ENCODE peak calls at places on chromosomes 2 and 18, in ten cellular contexts. B, P, Q, S, G, V, I, O, W and M are unnamed samples.

GRCh38 chr2:42494434-42495233 is 852 bp upstream of the KCNG3 start:
- DNase-seq in B (peak), W (peak), P (peak), S (peak), O (no peak), G (peak), V (peak), Q (peak), I (peak), M (peak)

GRCh38 chr18:56451188-56451587 is 187.2 kb downstream of the TXNL1 start:
- DNase-seq in B (no peak), G (no peak), V (no peak), O (no peak), Q (no peak), W (no peak), S (no peak), I (no peak), P (no peak), M (no peak)

GRCh38 chr2:102069311-102069974 is 73.1 kb upstream of the IL1R1 start:
- DNase-seq in Q (no peak), S (no peak), G (no peak), V (no peak), I (no peak), P (no peak), B (no peak), O (no peak), W (no peak), M (no peak)

GRCh38 chr18:62828091-62828640 is 112.8 kb downstream of the PHLPP1 start:
- DNase-seq in O (no peak), Q (no peak), P (no peak), I (no peak), S (no peak), B (no peak), G (no peak), V (no peak), W (no peak), M (no peak)

GRCh38 chr2:112474844-112475486 is 7.0 kb upstream of the TTL start:
- DNase-seq in G (no peak), V (no peak), O (no peak), I (no peak), S (no peak), Q (no peak), P (no peak), B (peak), W (no peak), M (no peak)

GRCh38 chr2:62194558-62195420 is 1.1 kb upstream of the B3GNT2 start:
- DNase-seq in O (no peak), W (peak), B (no peak), G (no peak), S (no peak), I (no peak), V (no peak), P (no peak), Q (no peak), M (no peak)

GRCh38 chr2:205704101-205704741 is 21.9 kb downstream of the NRP2 start:
- DNase-seq in V (no peak), Q (no peak), G (peak), O (no peak), B (no peak), S (no peak), W (no peak), I (no peak), P (no peak), M (no peak)

GRCh38 chr2:234682492-234683228 is 185.8 kb upstream of the ARL4C start:
- DNase-seq in Q (no peak), P (no peak), B (peak), O (no peak), W (no peak), G (peak), V (no peak), I (no peak), S (no peak), M (no peak)

GRCh38 chr18:74546751-74547530 is 12.6 kb downstream of the CNDP1 start:
- DNase-seq in I (no peak), B (peak), W (no peak), O (no peak), S (no peak), P (no peak), G (peak), Q (no peak), V (no peak), M (no peak)

GRCh38 chr2:42457011-42457410 is 36.8 kb downstream of the KCNG3 start:
- DNase-seq in B (no peak), P (no peak), W (peak), I (no peak), S (no peak), V (no peak), Q (no peak), G (no peak), O (no peak), M (no peak)

GRCh38 chr18:64095056-64095455 is 53.8 kb downstream of the LINC00305 start:
- DNase-seq in V (no peak), G (no peak), O (no peak), B (no peak), I (no peak), P (no peak), W (no peak), S (no peak), Q (no peak), M (no peak)

GRCh38 chr2:237600205-237600846 is 9.8 kb upstream of the RAB17 start:
- DNase-seq in I (no peak), W (no peak), O (peak), V (no peak), S (no peak), Q (no peak), B (no peak), P (no peak), G (no peak), M (no peak)

GRCh38 chr2:75751360-75751759 is 40.6 kb upstream of the GCFC2 start:
- DNase-seq in W (no peak), Q (no peak), P (no peak), V (no peak), B (no peak), G (no peak), O (no peak), I (peak), S (no peak), M (no peak)

GRCh38 chr2:233979748-233980147 is 62.6 kb downstream of the TRPM8 start:
- DNase-seq in P (no peak), I (no peak), O (no peak), G (no peak), V (no peak), W (no peak), Q (no peak), B (no peak), S (no peak), M (no peak)